ENCODE peak calls at places on chromosomes 6 and 20, in ten cellular contexts. One of them, this sample, is unnamed.

GRCh38 chr6:7433211-7433610 is 43.6 kb downstream of the RIOK1 start:
- DNase-seq in stimulated activated CD8-positive, alpha-beta memory T cell treated with anti-CD3 and anti-CD28 coated beads, Interleukin-7, amount 100 ng/mL, for 1 hour: no peak
- DNase-seq in T-cell: no peak
- DNase-seq in anterior cingulate cortex: no peak
- DNase-seq in activated CD4-positive, alpha-beta T cell treated with anti-CD3 and anti-CD28 coated beads, Interleukin-2, amount 10 ng/mL, durations not matched to agents 7 days and 5 days: no peak
- DNase-seq in cardiac fibroblast: no peak
- DNase-seq in NCI-H1436: no peak
- DNase-seq in cardiac muscle cell: no peak
- DNase-seq in LoVo: no peak
- DNase-seq in GM20000: no peak
- DNase-seq in this sample: no peak

GRCh38 chr6:108559884-108560462 is 744 bp upstream of the FOXO3 start:
- DNase-seq in stimulated activated CD8-positive, alpha-beta memory T cell treated with anti-CD3 and anti-CD28 coated beads, Interleukin-7, amount 100 ng/mL, for 1 hour: no peak
- DNase-seq in cardiac muscle cell: peak
- DNase-seq in GM20000: no peak
- DNase-seq in NCI-H1436: peak
- DNase-seq in T-cell: no peak
- DNase-seq in anterior cingulate cortex: peak
- DNase-seq in activated CD4-positive, alpha-beta T cell treated with anti-CD3 and anti-CD28 coated beads, Interleukin-2, amount 10 ng/mL, durations not matched to agents 7 days and 5 days: no peak
- DNase-seq in cardiac fibroblast: peak
- DNase-seq in LoVo: peak
- DNase-seq in this sample: peak

GRCh38 chr6:52937908-52938307 is 28.4 kb upstream of the GSTA3 start:
- DNase-seq in T-cell: no peak
- DNase-seq in NCI-H1436: no peak
- DNase-seq in anterior cingulate cortex: no peak
- DNase-seq in activated CD4-positive, alpha-beta T cell treated with anti-CD3 and anti-CD28 coated beads, Interleukin-2, amount 10 ng/mL, durations not matched to agents 7 days and 5 days: no peak
- DNase-seq in cardiac muscle cell: no peak
- DNase-seq in LoVo: no peak
- DNase-seq in stimulated activated CD8-positive, alpha-beta memory T cell treated with anti-CD3 and anti-CD28 coated beads, Interleukin-7, amount 100 ng/mL, for 1 hour: no peak
- DNase-seq in cardiac fibroblast: peak
- DNase-seq in GM20000: no peak
- DNase-seq in this sample: no peak

GRCh38 chr6:116268589-116269293 is 11.0 kb downstream of the TSPYL1 start:
- DNase-seq in LoVo: peak
- DNase-seq in NCI-H1436: peak
- DNase-seq in cardiac fibroblast: peak
- DNase-seq in activated CD4-positive, alpha-beta T cell treated with anti-CD3 and anti-CD28 coated beads, Interleukin-2, amount 10 ng/mL, durations not matched to agents 7 days and 5 days: no peak
- DNase-seq in T-cell: no peak
- DNase-seq in anterior cingulate cortex: no peak
- DNase-seq in GM20000: peak
- DNase-seq in stimulated activated CD8-positive, alpha-beta memory T cell treated with anti-CD3 and anti-CD28 coated beads, Interleukin-7, amount 100 ng/mL, for 1 hour: no peak
- DNase-seq in cardiac muscle cell: peak
- DNase-seq in this sample: peak

GRCh38 chr6:100846276-100846675 is 34.9 kb downstream of the ASCC3 start:
- DNase-seq in NCI-H1436: no peak
- DNase-seq in anterior cingulate cortex: no peak
- DNase-seq in activated CD4-positive, alpha-beta T cell treated with anti-CD3 and anti-CD28 coated beads, Interleukin-2, amount 10 ng/mL, durations not matched to agents 7 days and 5 days: no peak
- DNase-seq in GM20000: no peak
- DNase-seq in T-cell: no peak
- DNase-seq in stimulated activated CD8-positive, alpha-beta memory T cell treated with anti-CD3 and anti-CD28 coated beads, Interleukin-7, amount 100 ng/mL, for 1 hour: no peak
- DNase-seq in cardiac muscle cell: no peak
- DNase-seq in LoVo: no peak
- DNase-seq in cardiac fibroblast: no peak
- DNase-seq in this sample: no peak

GRCh38 chr6:56416247-56416646 is 168.9 kb upstream of the COL21A1 start:
- DNase-seq in cardiac muscle cell: no peak
- DNase-seq in GM20000: no peak
- DNase-seq in activated CD4-positive, alpha-beta T cell treated with anti-CD3 and anti-CD28 coated beads, Interleukin-2, amount 10 ng/mL, durations not matched to agents 7 days and 5 days: no peak
- DNase-seq in stimulated activated CD8-positive, alpha-beta memory T cell treated with anti-CD3 and anti-CD28 coated beads, Interleukin-7, amount 100 ng/mL, for 1 hour: no peak
- DNase-seq in LoVo: no peak
- DNase-seq in anterior cingulate cortex: no peak
- DNase-seq in cardiac fibroblast: peak
- DNase-seq in T-cell: no peak
- DNase-seq in NCI-H1436: no peak
- DNase-seq in this sample: no peak

GRCh38 chr6:158897236-158897635 is 78.1 kb upstream of the EZR start:
- DNase-seq in activated CD4-positive, alpha-beta T cell treated with anti-CD3 and anti-CD28 coated beads, Interleukin-2, amount 10 ng/mL, durations not matched to agents 7 days and 5 days: no peak
- DNase-seq in NCI-H1436: no peak
- DNase-seq in T-cell: no peak
- DNase-seq in cardiac fibroblast: no peak
- DNase-seq in anterior cingulate cortex: no peak
- DNase-seq in LoVo: no peak
- DNase-seq in cardiac muscle cell: no peak
- DNase-seq in GM20000: no peak
- DNase-seq in stimulated activated CD8-positive, alpha-beta memory T cell treated with anti-CD3 and anti-CD28 coated beads, Interleukin-7, amount 100 ng/mL, for 1 hour: no peak
- DNase-seq in this sample: no peak

GRCh38 chr20:35311822-35312221 is 19.6 kb upstream of the FAM83C start:
- DNase-seq in activated CD4-positive, alpha-beta T cell treated with anti-CD3 and anti-CD28 coated beads, Interleukin-2, amount 10 ng/mL, durations not matched to agents 7 days and 5 days: no peak
- DNase-seq in LoVo: no peak
- DNase-seq in cardiac muscle cell: no peak
- DNase-seq in T-cell: no peak
- DNase-seq in anterior cingulate cortex: no peak
- DNase-seq in NCI-H1436: no peak
- DNase-seq in cardiac fibroblast: no peak
- DNase-seq in stimulated activated CD8-positive, alpha-beta memory T cell treated with anti-CD3 and anti-CD28 coated beads, Interleukin-7, amount 100 ng/mL, for 1 hour: no peak
- DNase-seq in GM20000: no peak
- DNase-seq in this sample: no peak

GRCh38 chr6:101956961-101957360 is 563.5 kb downstream of the GRIK2 start:
- DNase-seq in stimulated activated CD8-positive, alpha-beta memory T cell treated with anti-CD3 and anti-CD28 coated beads, Interleukin-7, amount 100 ng/mL, for 1 hour: no peak
- DNase-seq in T-cell: no peak
- DNase-seq in cardiac muscle cell: no peak
- DNase-seq in GM20000: no peak
- DNase-seq in activated CD4-positive, alpha-beta T cell treated with anti-CD3 and anti-CD28 coated beads, Interleukin-2, amount 10 ng/mL, durations not matched to agents 7 days and 5 days: no peak
- DNase-seq in anterior cingulate cortex: no peak
- DNase-seq in LoVo: no peak
- DNase-seq in cardiac fibroblast: no peak
- DNase-seq in NCI-H1436: no peak
- DNase-seq in this sample: no peak

GRCh38 chr6:22043284-22043962 is 253.4 kb downstream of the PRL start:
- DNase-seq in NCI-H1436: no peak
- DNase-seq in stimulated activated CD8-positive, alpha-beta memory T cell treated with anti-CD3 and anti-CD28 coated beads, Interleukin-7, amount 100 ng/mL, for 1 hour: no peak
- DNase-seq in anterior cingulate cortex: no peak
- DNase-seq in GM20000: no peak
- DNase-seq in T-cell: no peak
- DNase-seq in cardiac fibroblast: peak
- DNase-seq in activated CD4-positive, alpha-beta T cell treated with anti-CD3 and anti-CD28 coated beads, Interleukin-2, amount 10 ng/mL, durations not matched to agents 7 days and 5 days: no peak
- DNase-seq in cardiac muscle cell: no peak
- DNase-seq in LoVo: no peak
- DNase-seq in this sample: no peak

GRCh38 chr20:56788041-56788670 is 159.1 kb downstream of the TFAP2C start:
- DNase-seq in cardiac fibroblast: peak
- DNase-seq in activated CD4-positive, alpha-beta T cell treated with anti-CD3 and anti-CD28 coated beads, Interleukin-2, amount 10 ng/mL, durations not matched to agents 7 days and 5 days: no peak
- DNase-seq in GM20000: no peak
- DNase-seq in stimulated activated CD8-positive, alpha-beta memory T cell treated with anti-CD3 and anti-CD28 coated beads, Interleukin-7, amount 100 ng/mL, for 1 hour: no peak
- DNase-seq in NCI-H1436: no peak
- DNase-seq in cardiac muscle cell: no peak
- DNase-seq in anterior cingulate cortex: no peak
- DNase-seq in LoVo: peak
- DNase-seq in T-cell: no peak
- DNase-seq in this sample: no peak